ENCODE peak calls at places on chromosome 20, in nine cellular contexts. One of them, this sample, is unnamed.

GRCh38 chr20:34948030-34948429 is 7.6 kb downstream of the GSS start:
- DNase-seq in RWPE1: peak
- DNase-seq in psoas muscle: no peak
- DNase-seq in endothelial cell: no peak
- DNase-seq in HL-60: no peak
- DNase-seq in HFF-Myc: no peak
- DNase-seq in cardiac muscle cell: no peak
- DNase-seq in omental fat pad: no peak
- DNase-seq in fibroblast of pulmonary artery: peak
- DNase-seq in this sample: no peak

GRCh38 chr20:45892828-45893500 is 1.8 kb downstream of the CTSA start:
- DNase-seq in HL-60: no peak
- DNase-seq in endothelial cell: no peak
- DNase-seq in HFF-Myc: no peak
- DNase-seq in psoas muscle: no peak
- DNase-seq in omental fat pad: no peak
- DNase-seq in RWPE1: peak
- DNase-seq in cardiac muscle cell: no peak
- DNase-seq in fibroblast of pulmonary artery: no peak
- DNase-seq in this sample: no peak

GRCh38 chr20:46196990-46197389 is 78.9 kb downstream of the CD40 start:
- DNase-seq in fibroblast of pulmonary artery: no peak
- DNase-seq in HL-60: no peak
- DNase-seq in HFF-Myc: no peak
- DNase-seq in RWPE1: no peak
- DNase-seq in cardiac muscle cell: no peak
- DNase-seq in endothelial cell: no peak
- DNase-seq in omental fat pad: no peak
- DNase-seq in psoas muscle: no peak
- DNase-seq in this sample: no peak

GRCh38 chr20:52754366-52754765 is 217.8 kb upstream of the TSHZ2 start:
- DNase-seq in HFF-Myc: no peak
- DNase-seq in endothelial cell: no peak
- DNase-seq in omental fat pad: no peak
- DNase-seq in fibroblast of pulmonary artery: no peak
- DNase-seq in HL-60: no peak
- DNase-seq in RWPE1: no peak
- DNase-seq in psoas muscle: no peak
- DNase-seq in cardiac muscle cell: no peak
- DNase-seq in this sample: no peak

GRCh38 chr20:4011226-4011975 is 4.0 kb downstream of the RNF24 start:
- DNase-seq in HFF-Myc: no peak
- DNase-seq in cardiac muscle cell: no peak
- DNase-seq in RWPE1: no peak
- DNase-seq in psoas muscle: no peak
- DNase-seq in endothelial cell: no peak
- DNase-seq in HL-60: no peak
- DNase-seq in fibroblast of pulmonary artery: peak
- DNase-seq in omental fat pad: no peak
- DNase-seq in this sample: no peak

GRCh38 chr20:11117808-11118528 is 444.2 kb upstream of the JAG1 start:
- DNase-seq in HFF-Myc: no peak
- DNase-seq in omental fat pad: no peak
- DNase-seq in RWPE1: peak
- DNase-seq in psoas muscle: no peak
- DNase-seq in fibroblast of pulmonary artery: peak
- DNase-seq in HL-60: no peak
- DNase-seq in endothelial cell: no peak
- DNase-seq in cardiac muscle cell: no peak
- DNase-seq in this sample: no peak

GRCh38 chr20:46558511-46558959 is 8.1 kb upstream of the OCSTAMP start:
- DNase-seq in fibroblast of pulmonary artery: peak
- DNase-seq in HFF-Myc: peak
- DNase-seq in psoas muscle: peak
- DNase-seq in endothelial cell: no peak
- DNase-seq in RWPE1: peak
- DNase-seq in HL-60: no peak
- DNase-seq in cardiac muscle cell: no peak
- DNase-seq in omental fat pad: no peak
- DNase-seq in this sample: no peak

GRCh38 chr20:21622097-21622496 is 83.4 kb upstream of the PAX1 start:
- DNase-seq in RWPE1: no peak
- DNase-seq in endothelial cell: no peak
- DNase-seq in cardiac muscle cell: no peak
- DNase-seq in HFF-Myc: no peak
- DNase-seq in fibroblast of pulmonary artery: no peak
- DNase-seq in psoas muscle: no peak
- DNase-seq in omental fat pad: no peak
- DNase-seq in HL-60: no peak
- DNase-seq in this sample: no peak

GRCh38 chr20:17966432-17967312 is 1.9 kb downstream of the SNX5 start:
- DNase-seq in cardiac muscle cell: peak
- DNase-seq in psoas muscle: no peak
- DNase-seq in HL-60: no peak
- DNase-seq in RWPE1: no peak
- DNase-seq in omental fat pad: no peak
- DNase-seq in fibroblast of pulmonary artery: peak
- DNase-seq in endothelial cell: no peak
- DNase-seq in HFF-Myc: no peak
- DNase-seq in this sample: peak

GRCh38 chr20:56418385-56418861 is 6.4 kb downstream of the CASS4 start:
- DNase-seq in endothelial cell: no peak
- DNase-seq in fibroblast of pulmonary artery: peak
- DNase-seq in psoas muscle: no peak
- DNase-seq in HFF-Myc: no peak
- DNase-seq in HL-60: no peak
- DNase-seq in RWPE1: no peak
- DNase-seq in cardiac muscle cell: no peak
- DNase-seq in omental fat pad: no peak
- DNase-seq in this sample: no peak

GRCh38 chr20:54212226-54212625 is 4.3 kb downstream of the PFDN4 start:
- DNase-seq in cardiac muscle cell: no peak
- DNase-seq in endothelial cell: no peak
- DNase-seq in omental fat pad: no peak
- DNase-seq in psoas muscle: no peak
- DNase-seq in HFF-Myc: peak
- DNase-seq in HL-60: no peak
- DNase-seq in fibroblast of pulmonary artery: peak
- DNase-seq in RWPE1: no peak
- DNase-seq in this sample: no peak

GRCh38 chr20:12941025-12941424 is 67.7 kb upstream of the SPTLC3 start:
- DNase-seq in omental fat pad: no peak
- DNase-seq in HL-60: no peak
- DNase-seq in HFF-Myc: no peak
- DNase-seq in cardiac muscle cell: no peak
- DNase-seq in fibroblast of pulmonary artery: peak
- DNase-seq in endothelial cell: no peak
- DNase-seq in psoas muscle: no peak
- DNase-seq in RWPE1: no peak
- DNase-seq in this sample: no peak

GRCh38 chr20:47102629-47103028 is 208.0 kb downstream of the EYA2 start:
- DNase-seq in omental fat pad: no peak
- DNase-seq in psoas muscle: no peak
- DNase-seq in endothelial cell: no peak
- DNase-seq in RWPE1: no peak
- DNase-seq in fibroblast of pulmonary artery: peak
- DNase-seq in HL-60: no peak
- DNase-seq in cardiac muscle cell: no peak
- DNase-seq in HFF-Myc: no peak
- DNase-seq in this sample: no peak

GRCh38 chr20:51641866-51642265 is 99.3 kb upstream of the NFATC2 start:
- DNase-seq in HFF-Myc: no peak
- DNase-seq in fibroblast of pulmonary artery: no peak
- DNase-seq in omental fat pad: no peak
- DNase-seq in HL-60: no peak
- DNase-seq in RWPE1: no peak
- DNase-seq in cardiac muscle cell: no peak
- DNase-seq in endothelial cell: no peak
- DNase-seq in psoas muscle: no peak
- DNase-seq in this sample: no peak

GRCh38 chr20:49394757-49395156 is 87.7 kb downstream of the KCNB1 start:
- DNase-seq in RWPE1: no peak
- DNase-seq in omental fat pad: no peak
- DNase-seq in fibroblast of pulmonary artery: no peak
- DNase-seq in psoas muscle: no peak
- DNase-seq in HFF-Myc: no peak
- DNase-seq in HL-60: no peak
- DNase-seq in cardiac muscle cell: no peak
- DNase-seq in endothelial cell: no peak
- DNase-seq in this sample: no peak

GRCh38 chr20:49395659-49396058 is 86.8 kb downstream of the KCNB1 start:
- DNase-seq in HFF-Myc: no peak
- DNase-seq in RWPE1: no peak
- DNase-seq in psoas muscle: no peak
- DNase-seq in fibroblast of pulmonary artery: no peak
- DNase-seq in omental fat pad: no peak
- DNase-seq in cardiac muscle cell: no peak
- DNase-seq in HL-60: no peak
- DNase-seq in endothelial cell: no peak
- DNase-seq in this sample: no peak

GRCh38 chr20:49397525-49397924 is 84.9 kb downstream of the KCNB1 start:
- DNase-seq in omental fat pad: no peak
- DNase-seq in HFF-Myc: no peak
- DNase-seq in HL-60: no peak
- DNase-seq in fibroblast of pulmonary artery: peak
- DNase-seq in psoas muscle: peak
- DNase-seq in RWPE1: peak
- DNase-seq in cardiac muscle cell: no peak
- DNase-seq in endothelial cell: no peak
- DNase-seq in this sample: no peak

GRCh38 chr20:49395183-49395582 is 87.3 kb downstream of the KCNB1 start:
- DNase-seq in omental fat pad: no peak
- DNase-seq in RWPE1: no peak
- DNase-seq in HL-60: no peak
- DNase-seq in endothelial cell: no peak
- DNase-seq in fibroblast of pulmonary artery: no peak
- DNase-seq in HFF-Myc: no peak
- DNase-seq in psoas muscle: peak
- DNase-seq in cardiac muscle cell: no peak
- DNase-seq in this sample: no peak

GRCh38 chr20:49396230-49396629 is 86.2 kb downstream of the KCNB1 start:
- DNase-seq in cardiac muscle cell: no peak
- DNase-seq in HL-60: no peak
- DNase-seq in RWPE1: no peak
- DNase-seq in HFF-Myc: no peak
- DNase-seq in fibroblast of pulmonary artery: no peak
- DNase-seq in psoas muscle: no peak
- DNase-seq in endothelial cell: no peak
- DNase-seq in omental fat pad: no peak
- DNase-seq in this sample: no peak
- TF ChIP-seq CTCF in cardiac muscle cell: peak
- TF ChIP-seq CTCF in HL-60: no peak
- TF ChIP-seq CTCF in RWPE1: no peak
- TF ChIP-seq CTCF in HFF-Myc: no peak
- TF ChIP-seq CTCF in fibroblast of pulmonary artery: peak
- TF ChIP-seq CTCF in psoas muscle: no peak
- TF ChIP-seq CTCF in endothelial cell: peak
- TF ChIP-seq CTCF in omental fat pad: no peak
- TF ChIP-seq CTCF in this sample: no peak

GRCh38 chr20:63578224-63579016 is 4.4 kb upstream of the HELZ2 start:
- DNase-seq in RWPE1: no peak
- DNase-seq in fibroblast of pulmonary artery: no peak
- DNase-seq in psoas muscle: no peak
- DNase-seq in HL-60: no peak
- DNase-seq in endothelial cell: no peak
- DNase-seq in HFF-Myc: no peak
- DNase-seq in cardiac muscle cell: no peak
- DNase-seq in omental fat pad: no peak
- DNase-seq in this sample: no peak
- TF ChIP-seq CTCF in RWPE1: no peak
- TF ChIP-seq CTCF in fibroblast of pulmonary artery: no peak
- TF ChIP-seq CTCF in psoas muscle: no peak
- TF ChIP-seq CTCF in HL-60: no peak
- TF ChIP-seq CTCF in endothelial cell: no peak
- TF ChIP-seq CTCF in HFF-Myc: no peak
- TF ChIP-seq CTCF in cardiac muscle cell: no peak
- TF ChIP-seq CTCF in omental fat pad: no peak
- TF ChIP-seq CTCF in this sample: peak

GRCh38 chr20:60100780-60101179 is 142.6 kb downstream of the CDH26 start:
- DNase-seq in RWPE1: no peak
- DNase-seq in HFF-Myc: no peak
- DNase-seq in cardiac muscle cell: no peak
- DNase-seq in fibroblast of pulmonary artery: no peak
- DNase-seq in endothelial cell: no peak
- DNase-seq in omental fat pad: no peak
- DNase-seq in HL-60: no peak
- DNase-seq in psoas muscle: no peak
- DNase-seq in this sample: no peak

GRCh38 chr20:60095456-60095855 is 137.2 kb downstream of the CDH26 start:
- DNase-seq in RWPE1: no peak
- DNase-seq in fibroblast of pulmonary artery: no peak
- DNase-seq in HFF-Myc: no peak
- DNase-seq in endothelial cell: no peak
- DNase-seq in omental fat pad: no peak
- DNase-seq in psoas muscle: no peak
- DNase-seq in HL-60: no peak
- DNase-seq in cardiac muscle cell: no peak
- DNase-seq in this sample: no peak

GRCh38 chr20:60101201-60101893 is 143.1 kb downstream of the CDH26 start:
- DNase-seq in fibroblast of pulmonary artery: no peak
- DNase-seq in cardiac muscle cell: no peak
- DNase-seq in RWPE1: no peak
- DNase-seq in HL-60: no peak
- DNase-seq in HFF-Myc: no peak
- DNase-seq in psoas muscle: no peak
- DNase-seq in omental fat pad: no peak
- DNase-seq in endothelial cell: no peak
- DNase-seq in this sample: no peak

GRCh38 chr20:60092729-60093128 is 134.5 kb downstream of the CDH26 start:
- DNase-seq in fibroblast of pulmonary artery: no peak
- DNase-seq in psoas muscle: no peak
- DNase-seq in RWPE1: no peak
- DNase-seq in HFF-Myc: no peak
- DNase-seq in HL-60: no peak
- DNase-seq in endothelial cell: no peak
- DNase-seq in omental fat pad: no peak
- DNase-seq in cardiac muscle cell: no peak
- DNase-seq in this sample: no peak

GRCh38 chr20:60097285-60097684 is 139.1 kb downstream of the CDH26 start:
- DNase-seq in RWPE1: no peak
- DNase-seq in HL-60: no peak
- DNase-seq in cardiac muscle cell: no peak
- DNase-seq in fibroblast of pulmonary artery: no peak
- DNase-seq in omental fat pad: no peak
- DNase-seq in endothelial cell: no peak
- DNase-seq in psoas muscle: no peak
- DNase-seq in HFF-Myc: no peak
- DNase-seq in this sample: no peak
- TF ChIP-seq CTCF in RWPE1: no peak
- TF ChIP-seq CTCF in HL-60: no peak
- TF ChIP-seq CTCF in cardiac muscle cell: no peak
- TF ChIP-seq CTCF in fibroblast of pulmonary artery: no peak
- TF ChIP-seq CTCF in omental fat pad: no peak
- TF ChIP-seq CTCF in endothelial cell: no peak
- TF ChIP-seq CTCF in psoas muscle: no peak
- TF ChIP-seq CTCF in HFF-Myc: no peak
- TF ChIP-seq CTCF in this sample: no peak

DNA sequence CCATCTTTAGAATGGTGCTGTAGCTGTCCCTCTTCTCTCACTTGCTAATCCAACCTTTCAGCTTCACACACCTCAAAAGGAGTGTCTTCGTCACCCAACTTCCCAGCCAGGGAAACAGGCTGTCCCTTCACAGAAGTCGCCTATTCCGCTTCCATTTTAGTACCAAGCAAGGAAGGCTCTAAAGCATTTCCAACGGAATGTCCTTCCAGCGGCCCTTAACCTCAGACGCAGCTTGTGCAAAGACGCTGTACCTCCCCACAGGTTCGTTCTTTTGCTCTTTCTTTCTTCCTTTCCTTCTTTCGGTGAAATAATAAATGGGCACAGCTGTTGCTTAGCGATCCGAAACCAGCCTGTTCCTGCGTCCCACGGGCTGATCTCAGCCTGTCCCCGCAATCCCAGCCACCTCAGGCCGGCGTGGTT is 1.5 kb downstream of the PTPRT start:
- DNase-seq in HFF-Myc: no peak
- DNase-seq in omental fat pad: no peak
- DNase-seq in cardiac muscle cell: peak
- DNase-seq in endothelial cell: no peak
- DNase-seq in HL-60: no peak
- DNase-seq in fibroblast of pulmonary artery: no peak
- DNase-seq in RWPE1: no peak
- DNase-seq in psoas muscle: no peak
- DNase-seq in this sample: peak
- TF ChIP-seq CTCF in HFF-Myc: no peak
- TF ChIP-seq CTCF in omental fat pad: no peak
- TF ChIP-seq CTCF in cardiac muscle cell: no peak
- TF ChIP-seq CTCF in endothelial cell: no peak
- TF ChIP-seq CTCF in HL-60: no peak
- TF ChIP-seq CTCF in fibroblast of pulmonary artery: no peak
- TF ChIP-seq CTCF in RWPE1: no peak
- TF ChIP-seq CTCF in psoas muscle: no peak
- TF ChIP-seq CTCF in this sample: no peak

This sample was measured in GM13977.